ENCODE peak calls at places on chromosomes 11 and 22, in nine cellular contexts. R is A549, B is adrenal gland, K is sigmoid colon, N is IMR-90, A is heart left ventricle, S is lower leg skin, O is transverse colon, F is H1. C is an unnamed sample.
A peak's percentile ranks its signal among the peaks of the same experiment; 100 is the strongest.

GRCh38 chr11:108338750-108339149 is 115.9 kb downstream of the ATM start:
- DNase-seq in R (no peak), B (no peak), K (no peak), N (no peak), A (no peak), S (no peak), O (no peak), F (no peak), C (no peak)

GRCh38 chr22:37982938-37983859 is 1.2 kb downstream of the SOX10 start:
- DNase-seq in R (no peak), B (no peak), K (no peak), N (no peak), A (no peak), S (no peak), O (no peak), F (peak; percentile 96), C (no peak)

GRCh38 chr22:20436309-20437252 is 1.0 kb downstream of the SCARF2 start:
- DNase-seq in R (no peak), B (no peak), K (peak; percentile 73), N (peak; percentile 30), A (peak; percentile 72), S (no peak), O (no peak), F (peak; percentile 72), C (no peak)

GRCh38 chr22:23763579-23764331 is 965 bp downstream of the C22orf15 start:
- DNase-seq in R (no peak), B (no peak), K (no peak), N (no peak), A (peak; percentile 79), S (no peak), O (no peak), F (peak; percentile 76), C (no peak)

GRCh38 chr11:75225794-75226193 is 14.8 kb upstream of the TPBGL start:
- DNase-seq in R (no peak), B (no peak), K (no peak), N (no peak), A (no peak), S (no peak), O (no peak), F (no peak), C (no peak)

GRCh38 chr11:111549196-111549868 is 8.8 kb downstream of the LAYN start:
- DNase-seq in R (no peak), B (no peak), K (no peak), N (no peak), A (no peak), S (no peak), O (no peak), F (no peak), C (no peak)

GRCh38 chr11:22730319-22730718 is 63.9 kb downstream of the GAS2 start:
- DNase-seq in R (peak; percentile 11), B (no peak), K (no peak), N (peak; percentile 1), A (no peak), S (no peak), O (no peak), F (no peak), C (no peak)

GRCh38 chr11:2750601-2751522 is 51.1 kb upstream of the KCNQ1OT1 start:
- DNase-seq in R (no peak), B (no peak), K (peak; percentile 59), N (no peak), A (peak; percentile 61), S (no peak), O (peak; percentile 4), F (no peak), C (no peak)

GRCh38 chr11:34157163-34157562 is 51.7 kb downstream of the NAT10 start:
- DNase-seq in R (no peak), B (peak; percentile 63), K (no peak), N (no peak), A (no peak), S (no peak), O (no peak), F (no peak), C (no peak)

GRCh38 chr11:7668911-7669310 is 4.4 kb downstream of the CYB5R2 start:
- DNase-seq in R (no peak), B (no peak), K (no peak), N (no peak), A (no peak), S (no peak), O (no peak), F (no peak), C (no peak)

GRCh38 chr11:7672276-7672959 is 882 bp downstream of the CYB5R2 start:
- DNase-seq in R (no peak), B (no peak), K (no peak), N (no peak), A (no peak), S (no peak), O (no peak), F (no peak), C (no peak)

GRCh38 chr11:7671807-7672206 is 1.5 kb downstream of the CYB5R2 start:
- DNase-seq in R (no peak), B (no peak), K (no peak), N (no peak), A (no peak), S (no peak), O (no peak), F (no peak), C (no peak)

GRCh38 chr11:7671347-7671746 is 2.0 kb downstream of the CYB5R2 start:
- DNase-seq in R (no peak), B (no peak), K (no peak), N (no peak), A (no peak), S (no peak), O (no peak), F (no peak), C (no peak)

GRCh38 chr11:7670631-7671030 is 2.7 kb downstream of the CYB5R2 start:
- DNase-seq in R (no peak), B (no peak), K (no peak), N (no peak), A (no peak), S (no peak), O (no peak), F (no peak), C (no peak)
- TF ChIP-seq POLR2A in R (no peak), B (no peak), K (no peak), N (no peak), A (no peak), S (no peak), O (no peak), F (no peak), C (no peak)

GRCh38 chr22:43711681-43712080 is 100.4 kb downstream of the EFCAB6 start:
- DNase-seq in R (no peak), B (no peak), K (no peak), N (no peak), A (no peak), S (no peak), O (no peak), F (no peak), C (no peak)

GRCh38 chr22:43704051-43704450 is 108.1 kb downstream of the EFCAB6 start:
- DNase-seq in R (no peak), B (no peak), K (no peak), N (no peak), A (no peak), S (no peak), O (no peak), F (no peak), C (no peak)

GRCh38 chr22:43706558-43707328 is 105.4 kb downstream of the EFCAB6 start:
- DNase-seq in R (no peak), B (no peak), K (no peak), N (no peak), A (no peak), S (no peak), O (no peak), F (no peak), C (no peak)

GRCh38 chr22:43706151-43706550 is 106.0 kb downstream of the EFCAB6 start:
- DNase-seq in R (no peak), B (no peak), K (no peak), N (no peak), A (no peak), S (no peak), O (no peak), F (no peak), C (no peak)

GRCh38 chr22:43707650-43708049 is 104.5 kb downstream of the EFCAB6 start:
- DNase-seq in R (peak; percentile 3), B (no peak), K (no peak), N (no peak), A (no peak), S (no peak), O (no peak), F (no peak), C (no peak)
- TF ChIP-seq POLR2A in R (no peak), B (no peak), K (no peak), N (no peak), A (no peak), S (no peak), O (no peak), F (no peak), C (no peak)

DNA sequence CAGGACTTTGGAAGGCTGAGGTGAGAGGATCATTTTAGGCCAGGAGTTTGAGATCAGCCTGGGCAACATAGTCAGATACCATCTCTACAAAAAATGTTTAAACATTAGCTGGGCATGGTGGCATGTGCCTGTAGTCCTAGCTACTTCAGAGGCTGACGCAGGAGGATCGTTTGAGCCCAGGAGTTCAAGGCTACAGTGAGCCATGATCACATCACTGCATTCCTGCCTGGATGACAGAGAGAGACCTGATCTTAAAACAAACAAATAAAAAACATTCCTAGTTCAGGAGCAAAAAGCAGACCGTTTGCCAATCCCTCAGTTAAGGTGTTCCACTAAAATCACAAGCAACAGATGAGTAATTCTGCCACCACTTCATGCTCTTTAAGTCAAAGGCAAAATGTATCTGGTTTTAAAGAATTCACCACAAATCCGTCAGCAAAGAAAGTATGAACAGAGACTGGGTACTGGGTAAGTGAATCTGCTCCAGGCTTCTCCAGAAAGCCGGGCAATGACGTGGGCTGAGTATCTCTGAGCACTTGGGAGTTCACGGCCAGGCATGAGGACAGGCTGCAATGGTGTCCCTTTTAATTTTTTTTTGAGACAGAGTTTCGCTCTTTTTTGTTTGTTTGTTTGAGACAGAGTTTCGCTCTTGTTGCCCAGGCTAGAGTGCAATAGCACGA is 19.5 kb downstream of the CLTCL1 start:
- DNase-seq in R (peak; percentile 90), B (peak; percentile 91), K (no peak), N (peak; percentile 74), A (no peak), S (no peak), O (no peak), F (peak; percentile 20), C (no peak)
- TF ChIP-seq POLR2A in R (no peak), B (no peak), K (no peak), N (no peak), A (no peak), S (no peak), O (no peak), F (no peak), C (no peak)

DNA sequence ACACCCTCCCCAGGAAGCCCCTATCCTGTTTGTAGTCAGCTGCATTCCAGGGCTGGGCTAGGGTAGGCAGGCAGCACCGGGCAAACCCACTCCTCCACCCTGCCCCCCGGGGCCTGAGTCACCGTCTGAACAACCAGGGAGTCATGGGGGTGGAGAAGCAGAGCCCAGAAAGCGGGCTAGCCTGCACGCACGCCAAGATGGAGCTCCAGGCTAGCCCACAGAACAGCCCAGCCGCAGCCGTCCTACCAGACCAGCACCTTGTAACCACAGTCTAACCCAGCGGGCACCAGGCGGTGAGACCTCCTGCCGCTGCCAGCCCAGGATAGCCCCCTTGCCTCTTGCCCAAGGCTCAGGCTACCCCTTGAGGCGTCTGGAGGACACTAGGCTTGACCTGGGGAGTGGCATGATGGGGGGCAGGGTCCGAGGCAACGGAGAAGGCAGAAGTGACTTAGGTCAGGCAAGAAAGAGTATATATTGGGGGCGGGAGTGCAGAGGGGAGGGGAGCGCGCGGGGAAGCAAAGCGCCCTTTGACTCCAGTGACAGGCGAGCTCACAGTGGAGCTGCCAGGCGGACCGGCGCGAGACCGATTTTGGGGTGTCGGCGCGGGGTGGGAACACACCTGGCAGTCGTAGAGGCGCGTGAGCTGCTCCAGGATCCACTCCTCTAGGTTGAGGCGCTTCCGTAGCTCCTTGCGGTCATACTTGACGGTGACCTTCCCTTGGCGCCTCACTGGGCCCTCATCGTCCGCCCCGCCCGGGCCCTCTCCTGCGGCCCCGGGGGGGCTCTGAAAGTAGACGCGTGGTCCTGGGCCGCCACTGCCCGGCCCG is 733 bp downstream of the PPP1R14B start:
- DNase-seq in R (peak; percentile 91), B (peak; percentile 88), K (peak; percentile 86), N (peak; percentile 91), A (no peak), S (peak; percentile 90), O (peak; percentile 77), F (no peak), C (no peak)
- TF ChIP-seq POLR2A in R (peak; percentile 92), B (no peak), K (no peak), N (peak; percentile 88), A (peak; percentile 11), S (no peak), O (peak; percentile 68), F (peak; percentile 4), C (peak; percentile 94)

C was measured in H54.